ENCODE peak calls at places on chromosomes 2 and 18, in ten cellular contexts. Z is T-cell; H is neural crest cell; O is NCI-H1092; V is activated effector memory CD4-positive, alpha-beta T cell treated with Interleukin-2 at 50 U/mL for 16 hours; Y is T-helper 2 cell; C is stimulated activated CD4-positive, alpha-beta T cell treated with anti-CD3 and anti-CD28 coated beads, Interleukin-4, amount 100 ng/mL, for 1 hour; Q is T-helper 1 cell; K is NCI-H2029 treated with DMSO at 0.1 percent for 48 hours; G is GM13976. T is an unnamed sample.

GRCh38 chr2:21800356-21800755 is 676.6 kb downstream of the TDRD15 start:
- DNase-seq in Q (no peak), C (no peak), G (no peak), V (no peak), Z (no peak), H (no peak), K (no peak), O (no peak), Y (no peak), T (no peak)

GRCh38 chr18:47868744-47869143 is 61.7 kb downstream of the SMAD2 start:
- DNase-seq in Q (no peak), Z (no peak), K (no peak), G (no peak), V (no peak), Y (no peak), O (no peak), C (no peak), H (no peak), T (no peak)

GRCh38 chr2:1460851-1461418 is 47.7 kb downstream of the TPO start:
- DNase-seq in Z (no peak), Y (no peak), V (no peak), H (no peak), C (no peak), O (no peak), G (no peak), K (no peak), Q (no peak), T (no peak)

GRCh38 chr2:66845307-66845706 is 410.4 kb downstream of the MEIS1 start:
- DNase-seq in K (no peak), Q (no peak), C (no peak), V (no peak), Y (no peak), O (no peak), H (no peak), G (no peak), Z (no peak), T (no peak)

GRCh38 chr2:173191601-173192000 is 116.0 kb downstream of the MAP3K20 start:
- DNase-seq in Y (no peak), V (no peak), Z (no peak), Q (no peak), C (no peak), O (no peak), G (no peak), H (no peak), K (no peak), T (no peak)

GRCh38 chr2:226031962-226032441 is 632.5 kb downstream of the NYAP2 start:
- DNase-seq in H (no peak), Q (no peak), K (no peak), Y (no peak), Z (no peak), C (no peak), G (peak; percentile 4), O (no peak), V (no peak), T (no peak)

GRCh38 chr2:177148477-177149154 is 64.0 kb upstream of the HNRNPA3 start:
- DNase-seq in G (peak; percentile 52), K (peak; percentile 80), V (peak; percentile 57), O (peak; percentile 32), Y (peak; percentile 54), Q (peak; percentile 50), Z (peak; percentile 60), H (peak; percentile 88), C (peak; percentile 69), T (peak; percentile 79)

GRCh38 chr18:8848541-8848940 is 143.2 kb downstream of the MTCL1 start:
- DNase-seq in V (no peak), Y (no peak), Z (no peak), H (no peak), G (no peak), Q (no peak), C (no peak), K (no peak), O (no peak), T (no peak)

GRCh38 chr18:8197510-8197909 is 411.7 kb upstream of the RAB12 start:
- DNase-seq in G (no peak), O (no peak), Y (no peak), C (no peak), Q (no peak), V (no peak), K (no peak), H (no peak), Z (no peak), T (no peak)

GRCh38 chr18:6543330-6543908 is 128.7 kb upstream of the L3MBTL4 start:
- DNase-seq in O (peak; percentile 14), Y (no peak), K (peak; percentile 38), C (no peak), V (no peak), Z (no peak), H (no peak), Q (no peak), G (peak; percentile 21), T (no peak)

GRCh38 chr2:210663574-210663973 is 107.2 kb downstream of the CPS1 start:
- DNase-seq in O (no peak), V (no peak), C (no peak), Q (no peak), H (no peak), Z (no peak), K (no peak), Y (no peak), G (no peak), T (no peak)

GRCh38 chr2:9423922-9424272 is 443 bp downstream of the CPSF3 start:
- DNase-seq in Z (peak; percentile 14), O (no peak), K (no peak), C (peak; percentile 37), G (peak; percentile 34), Q (no peak), V (peak; percentile 18), Y (no peak), H (no peak), T (no peak)

GRCh38 chr2:192828947-192829346 is 634.2 kb upstream of the TMEFF2 start:
- DNase-seq in H (no peak), K (no peak), G (no peak), Z (no peak), C (no peak), V (no peak), Q (no peak), O (no peak), Y (no peak), T (no peak)

GRCh38 chr18:76450452-76450851 is 44.6 kb downstream of the ZNF516 start:
- DNase-seq in C (no peak), Q (no peak), V (no peak), K (no peak), Z (no peak), H (no peak), G (no peak), Y (no peak), O (no peak), T (no peak)

GRCh38 chr2:53991948-53992347 is 21.2 kb upstream of the PSME4 start:
- DNase-seq in V (no peak), O (no peak), G (no peak), C (no peak), H (no peak), K (no peak), Y (no peak), Z (no peak), Q (no peak), T (no peak)

GRCh38 chr2:74396149-74396548 is 16.0 kb upstream of the DCTN1 start:
- DNase-seq in Q (no peak), G (no peak), C (no peak), Y (no peak), V (no peak), O (no peak), H (no peak), K (no peak), Z (no peak), T (no peak)

GRCh38 chr18:51668101-51668500 is 470.6 kb upstream of the MEX3C start:
- DNase-seq in G (peak; percentile 52), K (peak; percentile 8), Q (no peak), Z (peak; percentile 12), H (peak; percentile 85), V (no peak), Y (no peak), O (peak; percentile 83), C (peak; percentile 27), T (no peak)

GRCh38 chr18:62394001-62394763 is 69.1 kb downstream of the TNFRSF11A start:
- DNase-seq in O (no peak), H (no peak), C (no peak), Z (no peak), V (no peak), Y (no peak), G (no peak), Q (no peak), K (no peak), T (no peak)

GRCh38 chr2:59754336-59754735 is 799.1 kb downstream of the BCL11A start:
- DNase-seq in C (no peak), K (no peak), Q (no peak), G (no peak), H (no peak), Y (no peak), O (no peak), V (no peak), Z (no peak), T (no peak)

GRCh38 chr2:231235217-231235616 is 36.8 kb downstream of the ARMC9 start:
- DNase-seq in K (no peak), V (no peak), Y (no peak), H (no peak), C (no peak), G (no peak), O (no peak), Z (no peak), Q (no peak), T (no peak)

GRCh38 chr2:239223330-239224248 is 177.2 kb downstream of the HDAC4 start:
- DNase-seq in Q (no peak), Z (no peak), O (no peak), H (no peak), C (no peak), G (no peak), K (no peak), Y (no peak), V (no peak), T (no peak)

GRCh38 chr2:212939777-212940531 is 211.5 kb downstream of the IKZF2 start:
- DNase-seq in Z (no peak), K (peak; percentile 88), Y (no peak), V (no peak), G (no peak), H (no peak), O (peak; percentile 69), Q (no peak), C (no peak), T (no peak)

GRCh38 chr2:200862532-200863000 is 1.9 kb downstream of the CLK1 start:
- DNase-seq in C (peak; percentile 43), G (peak; percentile 48), H (no peak), V (peak; percentile 18), O (no peak), Y (peak; percentile 66), K (no peak), Z (peak; percentile 34), Q (peak; percentile 45), T (peak; percentile 59)

GRCh38 chr18:48989304-48990284 is 38.8 kb upstream of the SMAD7 start:
- DNase-seq in G (no peak), C (no peak), Z (no peak), Y (no peak), K (no peak), H (no peak), V (no peak), Q (no peak), O (no peak), T (no peak)